ENCODE peak calls at places on chromosome 4, in five cellular contexts. B is pons, Y is PC-3, S is GM12865, J is NCI-H524. X is an unnamed sample.

GRCh38 chr4:68905598-68906237 is 45.9 kb downstream of the UGT2A3 start:
- DNase-seq in S (peak; percentile 47), B (peak; percentile 21), J (no peak), Y (peak; percentile 74), X (no peak)

GRCh38 chr4:147799986-147800555 is 68.2 kb downstream of the ARHGAP10 start:
- DNase-seq in Y (no peak), J (no peak), S (peak; percentile 95), B (no peak), X (peak; percentile 78)

GRCh38 chr4:95095352-95095974 is 337.7 kb downstream of the BMPR1B start:
- DNase-seq in S (no peak), Y (peak; percentile 71), B (peak; percentile 48), J (no peak), X (peak; percentile 74)

GRCh38 chr4:148215202-148215601 is 227.0 kb downstream of the NR3C2 start:
- DNase-seq in S (no peak), Y (no peak), B (no peak), J (no peak), X (no peak)

GRCh38 chr4:52263612-52264011 is 212.5 kb downstream of the SPATA18 start:
- DNase-seq in Y (peak; percentile 90), B (no peak), J (peak; percentile 33), S (no peak), X (no peak)

GRCh38 chr4:30962949-30963348 is 242.8 kb downstream of the PCDH7 start:
- DNase-seq in S (no peak), J (no peak), B (no peak), Y (no peak), X (peak; percentile 35)

GRCh38 chr4:76430519-76431388 is 4.3 kb upstream of the SHROOM3 start:
- DNase-seq in Y (peak; percentile 71), B (peak; percentile 70), J (no peak), S (peak; percentile 64), X (peak; percentile 81)

GRCh38 chr4:73419106-73420038 is 15.3 kb downstream of the ALB start:
- DNase-seq in S (no peak), B (peak; percentile 75), J (no peak), Y (no peak), X (no peak)

X was measured in OCI-M1.